ENCODE peak calls at places on chromosomes 13 and 19, in five cellular contexts. I, J, T, K and H are unnamed samples.

GRCh38 chr19:4911314-4911713 is 2.0 kb downstream of the UHRF1 start:
- DNase-seq in T (no peak), I (no peak), J (no peak), K (no peak), H (no peak)

GRCh38 chr19:5154129-5154798 is 185.4 kb downstream of the KDM4B start:
- DNase-seq in T (no peak), I (peak), J (no peak), K (no peak), H (no peak)

GRCh38 chr19:38684078-38684861 is 36.8 kb downstream of the ACTN4 start:
- DNase-seq in T (peak), K (no peak), J (no peak), I (peak), H (no peak)

GRCh38 chr19:44548736-44549135 is 19.3 kb upstream of the CEACAM20 start:
- DNase-seq in T (no peak), K (no peak), J (no peak), I (no peak), H (peak)

GRCh38 chr13:40974460-40975407 is 44.4 kb downstream of the ELF1 start:
- DNase-seq in J (no peak), K (no peak), I (peak), T (no peak), H (peak)

GRCh38 chr19:10334340-10335148 is 1.2 kb upstream of the RAVER1 start:
- DNase-seq in J (peak), T (peak), K (no peak), I (peak), H (peak)

GRCh38 chr19:48683349-48683748 is 10.5 kb upstream of the NTN5 start:
- DNase-seq in I (no peak), T (no peak), J (no peak), K (no peak), H (no peak)

GRCh38 chr19:40257096-40257517 is 28.0 kb downstream of the AKT2 start:
- DNase-seq in J (no peak), K (no peak), T (no peak), I (no peak), H (peak)